ENCODE peak calls at places on chromosome 12, in four cellular contexts. M is fibroblast of pulmonary artery, P is amniotic stem cell, G is Ammon's horn. F is an unnamed sample.

GRCh38 chr12:54051916-54052744 is 1.5 kb upstream of the HOXC4 start:
- DNase-seq in M (no peak), P (no peak), G (no peak), F (no peak)

GRCh38 chr12:20370001-20370381 is 1.7 kb downstream of the PDE3A start:
- DNase-seq in M (peak), P (no peak), G (peak), F (peak)

GRCh38 chr12:17148706-17149105 is 542.7 kb upstream of the LMO3 start:
- DNase-seq in M (no peak), P (no peak), G (no peak), F (peak)

GRCh38 chr12:19572920-19573558 is 133.7 kb downstream of the AEBP2 start:
- DNase-seq in M (peak), P (no peak), G (no peak), F (peak)

GRCh38 chr12:65948320-65949008 is 124.2 kb downstream of the HMGA2 start:
- DNase-seq in M (peak), P (peak), G (peak), F (peak)

GRCh38 chr12:63086149-63086915 is 64.7 kb downstream of the AVPR1A start:
- DNase-seq in M (no peak), P (no peak), G (no peak), F (no peak)

GRCh38 chr12:4421590-4422031 is 24.0 kb downstream of the FGF6 start:
- DNase-seq in M (peak), P (peak), G (peak), F (peak)

GRCh38 chr12:65788912-65789311 is 35.4 kb upstream of the HMGA2 start:
- DNase-seq in M (no peak), P (no peak), G (no peak), F (no peak)

GRCh38 chr12:106941481-106942156 is 14.1 kb upstream of the TMEM263 start:
- DNase-seq in M (no peak), P (no peak), G (no peak), F (no peak)

GRCh38 chr12:65306603-65307501 is 28.4 kb downstream of the MSRB3 start:
- DNase-seq in M (peak), P (no peak), G (no peak), F (peak)

GRCh38 chr12:74890237-74890599 is 319.4 kb downstream of the KCNC2 start:
- DNase-seq in M (peak), P (peak), G (peak), F (peak)

GRCh38 chr12:92927055-92927435 is 2.0 kb downstream of the EEA1 start:
- DNase-seq in M (peak), P (peak), G (peak), F (peak)

GRCh38 chr12:2834581-2835491 is at the start of gene NRIP2:
- DNase-seq in M (peak), P (no peak), G (peak), F (peak)

GRCh38 chr12:57369202-57369601 is 61.6 kb downstream of the R3HDM2 start:
- DNase-seq in M (no peak), P (no peak), G (no peak), F (no peak)

GRCh38 chr12:94220804-94221203 is 72.4 kb downstream of the PLXNC1 start:
- DNase-seq in M (no peak), P (no peak), G (no peak), F (no peak)

GRCh38 chr12:114415525-114415868 is 9.6 kb upstream of the TBX5 start:
- DNase-seq in M (no peak), P (no peak), G (no peak), F (no peak)

GRCh38 chr12:45981075-45981837 is 9.1 kb downstream of the SCAF11 start:
- DNase-seq in M (no peak), P (no peak), G (no peak), F (no peak)

GRCh38 chr12:39127401-39127800 is 222.0 kb upstream of the CPNE8 start:
- DNase-seq in M (peak), P (no peak), G (no peak), F (no peak)

GRCh38 chr12:51827925-51828818 is 20.3 kb downstream of the FIGNL2 start:
- DNase-seq in M (peak), P (no peak), G (no peak), F (no peak)

GRCh38 chr12:71636704-71637115 is 26.9 kb downstream of the ZFC3H1 start:
- DNase-seq in M (peak), P (peak), G (peak), F (peak)

GRCh38 chr12:75650989-75651695 is 139.7 kb upstream of the KRR1 start:
- DNase-seq in M (peak), P (no peak), G (no peak), F (no peak)

GRCh38 chr12:104377507-104377812 is 73.9 kb downstream of the EID3 start:
- DNase-seq in M (no peak), P (no peak), G (no peak), F (no peak)

GRCh38 chr12:29152223-29152868 is 3.3 kb downstream of the FAR2 start:
- DNase-seq in M (no peak), P (no peak), G (no peak), F (no peak)

GRCh38 chr12:62861157-62861535 is 73.8 kb downstream of the PPM1H start:
- DNase-seq in M (no peak), P (no peak), G (no peak), F (no peak)